ENCODE peak calls at places on chromosomes 1 and 21, in four cellular contexts. One of them, this sample, is unnamed.

GRCh38 chr1:225651872-225652725 is 824 bp downstream of the ENAH start:
- DNase-seq in K562: no peak
- DNase-seq in HepG2: peak
- DNase-seq in GM12878: no peak
- DNase-seq in this sample: peak

GRCh38 chr1:41363632-41364320 is 2.5 kb downstream of the FOXO6 start:
- DNase-seq in K562: no peak
- DNase-seq in HepG2: no peak
- DNase-seq in GM12878: no peak
- DNase-seq in this sample: no peak

GRCh38 chr1:167439301-167439988 is 78.9 kb downstream of the CD247 start:
- DNase-seq in K562: peak
- DNase-seq in HepG2: peak
- DNase-seq in GM12878: no peak
- DNase-seq in this sample: peak

GRCh38 chr1:76300556-76300955 is 226.0 kb downstream of the ST6GALNAC3 start:
- DNase-seq in K562: no peak
- DNase-seq in HepG2: no peak
- DNase-seq in GM12878: no peak
- DNase-seq in this sample: no peak

GRCh38 chr1:18479484-18479883 is 1.2 kb upstream of the KLHDC7A start:
- DNase-seq in K562: no peak
- DNase-seq in HepG2: no peak
- DNase-seq in GM12878: no peak
- DNase-seq in this sample: no peak

GRCh38 chr1:67953301-67953700 is 97.1 kb downstream of the DIRAS3 start:
- DNase-seq in K562: no peak
- DNase-seq in HepG2: no peak
- DNase-seq in GM12878: no peak
- DNase-seq in this sample: no peak

GRCh38 chr21:25421327-25422028 is 185.8 kb downstream of the MRPL39 start:
- DNase-seq in K562: no peak
- DNase-seq in HepG2: no peak
- DNase-seq in GM12878: peak
- DNase-seq in this sample: peak

GRCh38 chr1:103371234-103371633 is 154.3 kb upstream of the RNPC3 start:
- DNase-seq in K562: no peak
- DNase-seq in HepG2: no peak
- DNase-seq in GM12878: no peak
- DNase-seq in this sample: no peak

GRCh38 chr1:57058652-57059501 is 93.1 kb upstream of the C8B start:
- DNase-seq in K562: no peak
- DNase-seq in HepG2: peak
- DNase-seq in GM12878: no peak
- DNase-seq in this sample: no peak

GRCh38 chr1:172833956-172834355 is 175.1 kb downstream of the FASLG start:
- DNase-seq in K562: no peak
- DNase-seq in HepG2: no peak
- DNase-seq in GM12878: no peak
- DNase-seq in this sample: no peak

GRCh38 chr1:226741009-226741408 is 1.9 kb upstream of the ITPKB start:
- DNase-seq in K562: no peak
- DNase-seq in HepG2: no peak
- DNase-seq in GM12878: no peak
- DNase-seq in this sample: no peak

GRCh38 chr1:247079141-247079874 is 697 bp upstream of the ZNF670 start:
- DNase-seq in K562: no peak
- DNase-seq in HepG2: peak
- DNase-seq in GM12878: no peak
- DNase-seq in this sample: no peak

GRCh38 chr1:172338295-172338735 is 82.2 kb upstream of the C1orf105 start:
- DNase-seq in K562: no peak
- DNase-seq in HepG2: no peak
- DNase-seq in GM12878: peak
- DNase-seq in this sample: no peak

GRCh38 chr1:165907256-165907857 is 79.9 kb downstream of the UCK2 start:
- DNase-seq in K562: no peak
- DNase-seq in HepG2: no peak
- DNase-seq in GM12878: no peak
- DNase-seq in this sample: no peak

GRCh38 chr1:7186382-7187120 is 401.3 kb downstream of the CAMTA1 start:
- DNase-seq in K562: no peak
- DNase-seq in HepG2: no peak
- DNase-seq in GM12878: no peak
- DNase-seq in this sample: peak

GRCh38 chr1:82219841-82220240 is 419.1 kb downstream of the ADGRL2 start:
- DNase-seq in K562: no peak
- DNase-seq in HepG2: no peak
- DNase-seq in GM12878: no peak
- DNase-seq in this sample: no peak

GRCh38 chr1:51518033-51518729 is 885 bp downstream of the EPS15 start:
- DNase-seq in K562: peak
- DNase-seq in HepG2: peak
- DNase-seq in GM12878: peak
- DNase-seq in this sample: peak

GRCh38 chr1:94544706-94545490 is 3.3 kb upstream of the F3 start:
- DNase-seq in K562: no peak
- DNase-seq in HepG2: no peak
- DNase-seq in GM12878: no peak
- DNase-seq in this sample: no peak

GRCh38 chr1:150543500-150544143 is 5.6 kb upstream of the ADAMTSL4 start:
- DNase-seq in K562: no peak
- DNase-seq in HepG2: peak
- DNase-seq in GM12878: no peak
- DNase-seq in this sample: no peak

GRCh38 chr1:9039761-9040658 is 13.8 kb upstream of the SLC2A7 start:
- DNase-seq in K562: no peak
- DNase-seq in HepG2: no peak
- DNase-seq in GM12878: no peak
- DNase-seq in this sample: no peak

DNA sequence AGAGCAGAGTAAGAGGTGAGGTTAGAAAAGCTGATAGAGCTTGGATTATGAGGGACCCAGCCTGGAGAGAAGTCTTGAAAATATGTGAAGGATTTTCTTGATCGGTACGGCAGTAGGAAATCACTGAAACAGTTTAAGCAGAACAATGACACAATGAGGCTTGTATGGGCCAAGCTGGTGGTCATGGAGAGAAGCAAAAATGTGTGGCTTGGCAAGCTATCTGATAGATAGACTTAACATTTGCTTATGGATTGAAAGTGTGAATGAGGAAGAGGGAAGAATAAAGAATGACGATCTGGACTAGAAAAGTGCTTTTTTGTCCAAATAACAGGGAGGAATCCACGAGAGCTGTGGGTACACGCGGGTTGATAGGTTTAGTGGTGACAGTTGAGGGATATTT is 15.4 kb upstream of the XPR1 start:
- DNase-seq in K562: no peak
- DNase-seq in HepG2: no peak
- DNase-seq in GM12878: no peak
- DNase-seq in this sample: no peak
- TF ChIP-seq ETV6 in K562: no peak
- TF ChIP-seq ETV6 in HepG2: no peak
- TF ChIP-seq ETV6 in GM12878: no peak
- TF ChIP-seq ETV6 in this sample: no peak

DNA sequence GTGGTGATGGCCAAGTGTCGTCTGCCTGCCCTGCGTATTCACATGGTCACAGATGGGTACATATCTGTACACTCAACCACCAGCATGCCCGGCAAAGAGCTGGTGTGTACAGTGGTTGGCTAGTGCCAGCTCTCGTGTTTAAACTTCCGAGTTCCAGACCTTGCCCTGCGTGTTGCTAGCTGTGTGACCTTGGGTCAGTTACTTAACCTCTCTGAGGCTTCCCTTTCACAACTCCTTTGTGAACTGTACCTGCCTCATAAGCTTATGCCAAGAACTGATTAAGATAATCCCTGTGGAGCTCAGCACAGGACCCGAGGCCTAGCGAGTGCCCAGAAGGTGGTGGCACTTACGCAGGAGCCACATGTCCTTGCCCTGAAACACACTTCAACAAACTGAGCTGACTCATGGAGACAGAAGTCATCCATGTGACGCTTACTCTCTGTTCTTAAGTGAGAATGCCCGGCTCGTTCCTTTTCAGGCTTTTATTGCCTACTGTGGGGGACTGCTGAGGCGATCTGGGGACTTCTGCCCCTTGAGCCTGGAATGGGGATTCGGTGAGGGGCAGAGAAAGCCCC is 55.4 kb downstream of the ALPL start:
- DNase-seq in K562: no peak
- DNase-seq in HepG2: no peak
- DNase-seq in GM12878: no peak
- DNase-seq in this sample: no peak
- TF ChIP-seq ATF2 in K562: no peak
- TF ChIP-seq ATF2 in HepG2: no peak
- TF ChIP-seq ATF2 in GM12878: no peak
- TF ChIP-seq ATF2 in this sample: no peak

GRCh38 chr1:72285074-72285425 is 2.7 kb upstream of the NEGR1 start:
- DNase-seq in K562: no peak
- DNase-seq in HepG2: no peak
- DNase-seq in GM12878: no peak
- DNase-seq in this sample: no peak
- TF ChIP-seq ETV6 in K562: no peak
- TF ChIP-seq ETV6 in HepG2: no peak
- TF ChIP-seq ETV6 in GM12878: no peak
- TF ChIP-seq ETV6 in this sample: no peak

DNA sequence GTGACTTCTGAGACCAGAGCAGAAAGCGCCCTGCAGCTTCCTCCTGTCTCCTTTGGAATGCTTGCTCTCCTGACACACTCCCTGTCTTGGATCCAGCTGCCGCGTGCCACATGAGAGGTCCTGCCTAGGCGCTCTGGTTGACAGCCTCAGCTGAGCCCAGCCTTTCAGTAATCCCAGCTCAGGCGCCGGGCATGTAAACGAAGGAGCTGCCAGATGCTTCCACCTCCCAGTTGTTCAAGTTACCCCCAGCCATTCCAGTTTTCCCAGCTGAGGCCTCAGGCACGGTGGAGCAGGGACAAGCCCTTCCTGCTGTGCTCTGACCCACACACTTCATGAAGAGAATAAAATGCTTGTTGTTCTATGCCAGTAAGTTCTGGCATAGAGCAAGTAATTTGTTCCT is 14.3 kb upstream of the CD34 start:
- DNase-seq in K562: no peak
- DNase-seq in HepG2: no peak
- DNase-seq in GM12878: no peak
- DNase-seq in this sample: peak
- TF ChIP-seq ATF2 in K562: no peak
- TF ChIP-seq ATF2 in HepG2: no peak
- TF ChIP-seq ATF2 in GM12878: no peak
- TF ChIP-seq ATF2 in this sample: no peak

DNA sequence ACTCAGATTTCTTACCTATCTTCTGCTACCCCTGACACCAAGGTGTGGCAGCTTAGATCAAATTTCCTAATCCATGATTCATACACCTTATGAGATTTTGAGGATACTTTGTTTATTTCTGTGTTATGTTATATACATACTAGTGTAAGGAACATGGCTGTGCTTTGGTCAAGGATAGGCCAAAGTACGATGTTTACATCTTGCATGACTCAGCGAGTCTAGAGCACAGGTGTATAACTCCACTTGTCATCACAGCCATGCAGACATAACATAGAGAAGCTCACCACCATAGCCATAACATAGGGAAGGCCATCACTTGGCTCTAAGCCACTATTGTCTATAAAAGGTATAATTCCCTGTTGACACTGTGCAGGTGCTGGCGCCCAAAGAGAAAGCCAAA is 61.2 kb downstream of the GBP6 start:
- DNase-seq in K562: no peak
- DNase-seq in HepG2: no peak
- DNase-seq in GM12878: no peak
- DNase-seq in this sample: no peak
- TF ChIP-seq ETV6 in K562: no peak
- TF ChIP-seq ETV6 in HepG2: no peak
- TF ChIP-seq ETV6 in GM12878: no peak
- TF ChIP-seq ETV6 in this sample: no peak

DNA sequence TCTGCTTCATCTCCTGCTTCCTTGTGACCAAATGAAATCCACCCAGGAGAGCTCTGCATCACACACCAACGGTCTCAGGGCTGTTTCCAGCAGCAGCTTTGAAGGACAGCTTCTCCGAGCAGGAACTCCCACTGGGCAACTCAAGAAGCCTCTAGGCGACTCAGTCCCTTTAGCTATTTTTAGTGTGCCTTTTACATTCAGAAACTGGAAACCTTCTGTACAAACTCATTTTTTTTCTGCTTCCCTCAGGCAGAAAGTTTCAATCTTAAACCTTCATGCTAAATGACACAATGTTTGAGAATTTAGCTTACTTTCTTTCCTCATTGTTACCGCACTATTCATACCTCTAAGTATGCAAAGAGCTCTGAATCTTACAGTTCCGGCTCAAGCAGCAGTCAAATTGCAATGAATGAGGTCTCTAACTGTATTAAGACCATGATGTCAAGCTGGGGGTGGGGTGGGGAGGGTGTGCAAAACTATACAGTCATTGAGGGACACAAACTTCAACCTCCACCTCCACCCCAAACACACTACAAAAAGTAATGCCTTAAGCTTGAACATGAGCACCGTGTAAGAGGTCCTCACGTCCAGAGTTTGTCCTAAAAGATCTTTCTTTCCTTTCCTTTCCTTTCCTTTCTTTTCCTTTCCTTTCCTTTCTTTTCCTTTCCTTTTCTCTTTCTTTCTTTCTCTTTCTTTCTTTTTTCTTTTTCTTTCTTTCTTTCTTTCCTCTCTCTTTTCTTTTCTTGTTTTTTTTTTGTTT is 16.4 kb upstream of the TARBP1 start:
- DNase-seq in K562: no peak
- DNase-seq in HepG2: no peak
- DNase-seq in GM12878: peak
- DNase-seq in this sample: no peak
- TF ChIP-seq ATF2 in K562: no peak
- TF ChIP-seq ATF2 in HepG2: no peak
- TF ChIP-seq ATF2 in GM12878: peak
- TF ChIP-seq ATF2 in this sample: no peak

GRCh38 chr1:36149237-36149972 is at the start of gene TRAPPC3:
- DNase-seq in K562: peak
- DNase-seq in HepG2: peak
- DNase-seq in GM12878: peak
- DNase-seq in this sample: peak

GRCh38 chr1:36151133-36151844 is 2.0 kb upstream of the TRAPPC3 start:
- DNase-seq in K562: no peak
- DNase-seq in HepG2: no peak
- DNase-seq in GM12878: no peak
- DNase-seq in this sample: no peak

GRCh38 chr1:36149973-36150295 is 648 bp upstream of the TRAPPC3 start:
- DNase-seq in K562: no peak
- DNase-seq in HepG2: no peak
- DNase-seq in GM12878: no peak
- DNase-seq in this sample: no peak

GRCh38 chr1:36151845-36152203 is 2.5 kb upstream of the TRAPPC3 start:
- DNase-seq in K562: no peak
- DNase-seq in HepG2: no peak
- DNase-seq in GM12878: no peak
- DNase-seq in this sample: no peak

GRCh38 chr1:36150296-36151132 is 1.2 kb upstream of the TRAPPC3 start:
- DNase-seq in K562: peak
- DNase-seq in HepG2: peak
- DNase-seq in GM12878: no peak
- DNase-seq in this sample: peak
- TF ChIP-seq ETV6 in K562: no peak
- TF ChIP-seq ETV6 in HepG2: no peak
- TF ChIP-seq ETV6 in GM12878: no peak
- TF ChIP-seq ETV6 in this sample: no peak

This sample was measured in WTC11.